ENCODE peak calls at places on chromosome 21, in ten cellular contexts. F is coronary artery, K is right lobe of liver, N is SK-N-SH, I is neuronal stem cell, J is heart left ventricle, H is GM23338, D is stomach, W is thoracic aorta, U is mammary epithelial cell. T is an unnamed sample.

GRCh38 chr21:38203229-38203628 is 53.6 kb upstream of the KCNJ15 start:
- DNase-seq in F (no peak), K (no peak), N (no peak), I (no peak), J (no peak), H (no peak), D (no peak), W (no peak), U (no peak), T (no peak)

GRCh38 chr21:42349420-42350075 is 1.2 kb downstream of the TFF2 start:
- DNase-seq in F (peak; percentile 66), K (peak; percentile 22), N (no peak), I (no peak), J (no peak), H (no peak), D (no peak), W (no peak), U (no peak), T (no peak)

GRCh38 chr21:16573581-16573980 is 843.8 kb downstream of the USP25 start:
- DNase-seq in F (no peak), K (no peak), N (no peak), I (no peak), J (no peak), H (no peak), D (no peak), W (no peak), U (no peak), T (no peak)

GRCh38 chr21:45537111-45537745 is 5.0 kb downstream of the SLC19A1 start:
- DNase-seq in F (no peak), K (peak; percentile 47), N (no peak), I (no peak), J (peak; percentile 38), H (no peak), D (peak; percentile 25), W (no peak), U (no peak), T (no peak)

GRCh38 chr21:41511858-41512257 is 3.9 kb upstream of the TMPRSS2 start:
- DNase-seq in F (no peak), K (no peak), N (no peak), I (no peak), J (no peak), H (no peak), D (no peak), W (no peak), U (no peak), T (no peak)

GRCh38 chr21:16476056-16476850 is 746.5 kb downstream of the USP25 start:
- DNase-seq in F (no peak), K (no peak), N (no peak), I (no peak), J (no peak), H (no peak), D (no peak), W (no peak), U (no peak), T (no peak)

GRCh38 chr21:46049890-46050650 is 47.8 kb upstream of the COL6A2 start:
- DNase-seq in F (no peak), K (peak; percentile 44), N (no peak), I (no peak), J (peak; percentile 70), H (no peak), D (no peak), W (no peak), U (no peak), T (no peak)

GRCh38 chr21:36654341-36654740 is 44.6 kb upstream of the SIM2 start:
- DNase-seq in F (no peak), K (no peak), N (no peak), I (no peak), J (no peak), H (no peak), D (peak; percentile 59), W (no peak), U (no peak), T (no peak)

GRCh38 chr21:33699277-33699676 is 57.0 kb downstream of the ITSN1 start:
- DNase-seq in F (no peak), K (no peak), N (no peak), I (no peak), J (no peak), H (no peak), D (no peak), W (no peak), U (no peak), T (no peak)

DNA sequence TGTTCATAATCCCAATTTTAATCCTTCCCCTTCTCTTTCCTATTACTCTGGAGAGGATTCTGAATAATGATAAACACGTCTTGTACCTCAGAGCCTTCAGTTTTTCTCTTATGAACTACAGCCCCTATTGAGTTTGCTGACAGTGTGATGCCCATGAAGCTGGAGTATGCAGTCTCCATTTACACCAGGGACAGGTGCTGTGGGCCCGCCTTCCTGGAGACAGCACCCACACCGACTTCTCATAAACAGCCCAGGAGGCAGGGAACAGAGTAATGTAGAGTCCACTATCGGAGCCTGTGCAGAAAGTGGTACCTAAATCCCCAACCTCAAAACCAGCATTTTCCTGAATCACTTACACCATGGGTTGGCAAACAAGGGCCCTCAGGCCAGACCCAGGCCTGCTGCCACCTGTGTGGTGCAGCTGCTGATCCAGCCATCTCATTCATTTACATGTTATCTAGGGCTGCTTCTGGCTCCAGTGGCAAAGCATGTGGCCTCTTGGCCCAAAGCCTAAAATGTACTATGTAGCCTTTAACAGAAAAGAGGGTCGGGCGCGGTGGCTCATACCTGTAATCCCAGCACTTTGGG is 95.1 kb upstream of the KRTAP19-8 start:
- DNase-seq in F (no peak), K (no peak), N (no peak), I (no peak), J (no peak), H (no peak), D (no peak), W (no peak), U (no peak), T (no peak)
- H3K27ac ChIP-seq in F (no peak overlapping the region), K (no peak overlapping the region), N (no peak overlapping the region), I (no peak overlapping the region), J (no peak overlapping the region), H (no peak overlapping the region), D (no peak overlapping the region), W (no peak overlapping the region), U (no peak overlapping the region), T (no peak overlapping the region)

DNA sequence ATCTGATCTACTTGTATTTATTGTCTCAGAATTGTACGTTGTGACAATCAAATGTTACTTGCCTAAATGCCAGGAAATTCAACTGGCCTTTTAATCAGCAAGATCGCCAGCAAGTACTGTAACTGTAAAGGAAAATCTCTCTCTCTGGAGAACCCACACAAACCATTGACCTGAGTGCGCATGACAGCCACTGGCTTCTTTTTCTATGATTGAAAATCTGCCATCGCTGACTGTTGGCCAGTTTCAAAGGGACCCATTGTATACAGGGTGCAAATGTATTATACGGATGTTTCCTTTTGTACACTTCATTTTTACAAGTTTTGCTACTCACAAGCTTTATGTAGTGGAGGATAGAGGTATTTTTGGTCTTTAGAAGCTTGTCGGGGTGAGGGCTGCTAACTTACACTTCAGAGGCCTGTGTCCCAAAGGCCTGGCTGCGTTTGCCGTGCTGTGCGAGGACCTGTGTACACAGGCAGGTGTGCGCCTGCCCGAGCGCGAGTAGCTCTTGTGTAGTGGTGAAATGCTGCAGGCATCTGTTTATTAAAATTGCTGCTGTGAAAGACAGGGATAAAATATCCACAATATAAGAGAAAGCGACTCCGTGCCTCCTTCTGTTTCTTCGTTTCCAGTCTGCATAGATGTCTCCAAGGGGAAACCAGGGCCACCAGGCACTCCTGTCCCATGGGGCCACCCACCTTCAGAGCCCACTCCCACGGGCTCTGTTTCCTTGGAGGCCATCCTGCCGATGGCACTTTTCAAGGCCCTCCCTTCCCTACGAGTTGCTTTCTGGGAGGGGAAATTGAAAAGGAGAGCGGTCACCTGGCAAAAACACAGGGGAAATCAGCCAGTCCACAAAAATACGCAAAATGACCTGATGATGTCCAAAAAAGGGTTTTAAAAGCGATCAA is 25.3 kb upstream of the TRAPPC10 start:
- DNase-seq in F (no peak), K (no peak), N (peak; percentile 27), I (no peak), J (no peak), H (no peak), D (no peak), W (no peak), U (no peak), T (no peak)
- H3K27ac ChIP-seq in F (no peak overlapping the region), K (no peak overlapping the region), N (no peak overlapping the region), I (no peak overlapping the region), J (no peak overlapping the region), H (no peak overlapping the region), D (no peak overlapping the region), W (no peak overlapping the region), U (no peak overlapping the region), T (no peak overlapping the region)

GRCh38 chr21:35208810-35209517 is 159.9 kb upstream of the RUNX1 start:
- DNase-seq in F (no peak), K (no peak), N (no peak), I (no peak), J (no peak), H (no peak), D (no peak), W (no peak), U (peak; percentile 40), T (no peak)
- H3K27ac ChIP-seq in F (peak overlapping the region; percentile 72), K (no peak overlapping the region), N (no peak overlapping the region), I (no peak overlapping the region), J (peak overlapping the region; percentile 24), H (no peak overlapping the region), D (no peak overlapping the region), W (peak overlapping the region; percentile 58), U (peak overlapping the region; percentile 43), T (no peak overlapping the region)

DNA sequence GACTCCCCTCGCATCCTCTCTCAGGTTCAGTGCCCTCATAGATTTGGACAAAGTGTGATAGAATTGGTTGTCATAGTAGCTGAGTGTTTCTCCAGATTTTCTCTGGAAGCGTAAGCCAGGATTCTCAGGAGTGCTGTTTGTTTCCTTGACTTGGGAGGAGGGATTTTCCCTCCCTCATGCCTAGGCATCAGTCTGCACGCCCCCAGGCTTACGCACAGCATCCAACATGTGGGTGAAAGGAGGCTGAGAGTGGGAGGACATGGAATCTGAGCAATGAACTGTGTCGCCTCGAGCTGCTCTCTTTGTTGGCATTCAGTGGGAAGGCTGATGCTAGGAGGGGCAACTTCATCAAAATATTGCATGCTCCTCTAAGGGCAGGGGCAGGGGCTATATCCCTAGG is 503.5 kb downstream of the LTN1 start:
- DNase-seq in F (no peak), K (no peak), N (no peak), I (no peak), J (no peak), H (no peak), D (no peak), W (no peak), U (no peak), T (no peak)
- H3K27ac ChIP-seq in F (peak overlapping the region; percentile 9), K (no peak overlapping the region), N (no peak overlapping the region), I (no peak overlapping the region), J (no peak overlapping the region), H (no peak overlapping the region), D (no peak overlapping the region), W (no peak overlapping the region), U (no peak overlapping the region), T (no peak overlapping the region)

T was measured in lung.